ENCODE peak calls at places on chromosomes 11 and 22, in five cellular contexts. One of them, this sample, is unnamed. For H3K36me3, the result is how much of the 10 kb centered on the place peaks cover.

GRCh38 chr22:49207008-49207775 is 620.5 kb downstream of the BRD1 start:
- DNase-seq in keratinocyte: no peak
- DNase-seq in heart left ventricle: peak
- DNase-seq in CD8-positive, alpha-beta T cell: no peak
- DNase-seq in breast epithelium: no peak
- DNase-seq in this sample: no peak

GRCh38 chr22:34688825-34689224 is 377.1 kb upstream of the ISX start:
- DNase-seq in heart left ventricle: no peak
- DNase-seq in CD8-positive, alpha-beta T cell: no peak
- DNase-seq in keratinocyte: no peak
- DNase-seq in breast epithelium: no peak
- DNase-seq in this sample: no peak

GRCh38 chr22:24486501-24486921 is 8.6 kb upstream of the UPB1 start:
- DNase-seq in keratinocyte: peak
- DNase-seq in heart left ventricle: no peak
- DNase-seq in CD8-positive, alpha-beta T cell: no peak
- DNase-seq in breast epithelium: no peak
- DNase-seq in this sample: no peak

GRCh38 chr11:68632802-68633201 is 51.5 kb upstream of the GAL start:
- DNase-seq in breast epithelium: no peak
- DNase-seq in heart left ventricle: no peak
- DNase-seq in keratinocyte: no peak
- DNase-seq in CD8-positive, alpha-beta T cell: peak
- DNase-seq in this sample: peak

GRCh38 chr11:67675058-67675747 is 780 bp upstream of the ALDH3B2 start:
- DNase-seq in breast epithelium: no peak
- DNase-seq in CD8-positive, alpha-beta T cell: no peak
- DNase-seq in heart left ventricle: no peak
- DNase-seq in keratinocyte: no peak
- DNase-seq in this sample: no peak

GRCh38 chr11:125626381-125626950 is 1.5 kb downstream of the CHEK1 start:
- DNase-seq in heart left ventricle: no peak
- DNase-seq in breast epithelium: no peak
- DNase-seq in keratinocyte: no peak
- DNase-seq in CD8-positive, alpha-beta T cell: peak
- DNase-seq in this sample: no peak

GRCh38 chr11:17575431-17576425 is 28.7 kb downstream of the OTOG start:
- DNase-seq in CD8-positive, alpha-beta T cell: no peak
- DNase-seq in breast epithelium: no peak
- DNase-seq in keratinocyte: no peak
- DNase-seq in heart left ventricle: no peak
- DNase-seq in this sample: no peak

GRCh38 chr22:46355369-46355995 is 20.0 kb downstream of the TRMU start:
- DNase-seq in breast epithelium: peak
- DNase-seq in CD8-positive, alpha-beta T cell: peak
- DNase-seq in keratinocyte: no peak
- DNase-seq in heart left ventricle: peak
- DNase-seq in this sample: no peak

GRCh38 chr11:113663567-113663966 is 42.5 kb downstream of the TMPRSS5 start:
- DNase-seq in keratinocyte: peak
- DNase-seq in CD8-positive, alpha-beta T cell: no peak
- DNase-seq in breast epithelium: no peak
- DNase-seq in heart left ventricle: no peak
- DNase-seq in this sample: no peak

GRCh38 chr22:29476116-29476515 is 3.9 kb upstream of the NEFH start:
- DNase-seq in keratinocyte: no peak
- DNase-seq in CD8-positive, alpha-beta T cell: no peak
- DNase-seq in breast epithelium: no peak
- DNase-seq in heart left ventricle: no peak
- DNase-seq in this sample: no peak

GRCh38 chr22:30671071-30671470 is 3.4 kb upstream of the DUSP18 start:
- DNase-seq in keratinocyte: no peak
- DNase-seq in breast epithelium: no peak
- DNase-seq in heart left ventricle: no peak
- DNase-seq in CD8-positive, alpha-beta T cell: no peak
- DNase-seq in this sample: no peak

GRCh38 chr11:35097814-35098213 is 41.2 kb upstream of the CD44 start:
- DNase-seq in heart left ventricle: no peak
- DNase-seq in CD8-positive, alpha-beta T cell: no peak
- DNase-seq in breast epithelium: no peak
- DNase-seq in keratinocyte: no peak
- DNase-seq in this sample: no peak

GRCh38 chr22:48627203-48627602 is 1200.5 kb downstream of the BRD1 start:
- DNase-seq in keratinocyte: no peak
- DNase-seq in heart left ventricle: peak
- DNase-seq in breast epithelium: no peak
- DNase-seq in CD8-positive, alpha-beta T cell: no peak
- DNase-seq in this sample: no peak

GRCh38 chr22:43745783-43746356 is 66.2 kb downstream of the EFCAB6 start:
- DNase-seq in breast epithelium: no peak
- DNase-seq in keratinocyte: no peak
- DNase-seq in heart left ventricle: no peak
- DNase-seq in CD8-positive, alpha-beta T cell: no peak
- DNase-seq in this sample: no peak

GRCh38 chr11:72080326-72081183 is at the start of the genes LRRC51 and NUMA1:
- DNase-seq in keratinocyte: peak
- DNase-seq in breast epithelium: peak
- DNase-seq in heart left ventricle: peak
- DNase-seq in CD8-positive, alpha-beta T cell: peak
- DNase-seq in this sample: peak

GRCh38 chr22:46769191-46769675 is 6.8 kb downstream of the TBC1D22A start:
- DNase-seq in breast epithelium: no peak
- DNase-seq in keratinocyte: no peak
- DNase-seq in heart left ventricle: no peak
- DNase-seq in CD8-positive, alpha-beta T cell: no peak
- DNase-seq in this sample: no peak

GRCh38 chr22:46862418-46863324 is 100.2 kb downstream of the TBC1D22A start:
- DNase-seq in heart left ventricle: no peak
- DNase-seq in keratinocyte: no peak
- DNase-seq in breast epithelium: no peak
- DNase-seq in CD8-positive, alpha-beta T cell: no peak
- DNase-seq in this sample: no peak

GRCh38 chr11:76208438-76208828 is 2.1 kb upstream of the WNT11 start:
- DNase-seq in breast epithelium: no peak
- DNase-seq in CD8-positive, alpha-beta T cell: no peak
- DNase-seq in heart left ventricle: no peak
- DNase-seq in keratinocyte: no peak
- DNase-seq in this sample: no peak

GRCh38 chr11:124920870-124921609 is 2.0 kb downstream of the HEPN1 start:
- DNase-seq in breast epithelium: peak
- DNase-seq in CD8-positive, alpha-beta T cell: peak
- DNase-seq in keratinocyte: no peak
- DNase-seq in heart left ventricle: peak
- DNase-seq in this sample: peak

GRCh38 chr11:61198391-61198790 is 4.9 kb upstream of the PGA3 start:
- DNase-seq in CD8-positive, alpha-beta T cell: no peak
- DNase-seq in heart left ventricle: no peak
- DNase-seq in breast epithelium: no peak
- DNase-seq in keratinocyte: no peak
- DNase-seq in this sample: no peak

GRCh38 chr11:16086229-16086628 is 270.1 kb downstream of the SOX6 start:
- DNase-seq in keratinocyte: no peak
- DNase-seq in CD8-positive, alpha-beta T cell: no peak
- DNase-seq in heart left ventricle: no peak
- DNase-seq in breast epithelium: no peak
- DNase-seq in this sample: no peak

GRCh38 chr11:80595011-80595410 is 1154.2 kb upstream of the TENM4 start:
- DNase-seq in keratinocyte: peak
- DNase-seq in heart left ventricle: no peak
- DNase-seq in breast epithelium: no peak
- DNase-seq in CD8-positive, alpha-beta T cell: no peak
- DNase-seq in this sample: no peak

GRCh38 chr11:59792507-59792906 is 18.1 kb downstream of the MRPL16 start:
- DNase-seq in heart left ventricle: no peak
- DNase-seq in CD8-positive, alpha-beta T cell: no peak
- DNase-seq in keratinocyte: no peak
- DNase-seq in breast epithelium: no peak
- DNase-seq in this sample: no peak

GRCh38 chr11:59794417-59794816 is 16.2 kb downstream of the MRPL16 start:
- DNase-seq in keratinocyte: no peak
- DNase-seq in breast epithelium: no peak
- DNase-seq in heart left ventricle: no peak
- DNase-seq in CD8-positive, alpha-beta T cell: no peak
- DNase-seq in this sample: no peak

GRCh38 chr11:59787255-59787588 is 23.4 kb downstream of the MRPL16 start:
- DNase-seq in heart left ventricle: no peak
- DNase-seq in breast epithelium: no peak
- DNase-seq in CD8-positive, alpha-beta T cell: no peak
- DNase-seq in keratinocyte: no peak
- DNase-seq in this sample: no peak

GRCh38 chr11:59787816-59788215 is 22.8 kb downstream of the MRPL16 start:
- DNase-seq in heart left ventricle: no peak
- DNase-seq in keratinocyte: no peak
- DNase-seq in CD8-positive, alpha-beta T cell: no peak
- DNase-seq in breast epithelium: no peak
- DNase-seq in this sample: no peak

DNA sequence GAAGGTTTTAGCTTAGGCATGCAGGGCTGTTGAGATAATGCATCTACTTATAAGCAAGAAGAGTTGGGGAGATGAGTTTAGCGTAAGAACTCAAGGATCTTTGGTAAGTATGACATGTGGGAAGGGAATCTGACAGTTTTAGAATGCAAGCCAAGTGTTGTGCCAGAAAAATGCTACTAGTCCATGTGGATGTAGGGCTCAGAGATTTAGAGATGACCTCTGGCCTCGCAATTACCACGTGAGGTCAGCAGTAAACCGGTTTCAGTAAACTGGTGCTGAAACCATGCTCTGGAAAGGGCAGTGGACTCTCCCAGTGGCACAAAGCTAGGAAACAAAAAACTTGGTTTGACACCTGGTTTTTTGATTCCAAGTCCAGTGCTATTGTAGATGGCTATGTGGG is 18.9 kb downstream of the MRPL16 start:
- DNase-seq in heart left ventricle: no peak
- DNase-seq in keratinocyte: no peak
- DNase-seq in breast epithelium: no peak
- DNase-seq in CD8-positive, alpha-beta T cell: no peak
- DNase-seq in this sample: no peak
- H3K36me3 ChIP-seq in heart left ventricle: half or more
- H3K36me3 ChIP-seq in keratinocyte: half or more
- H3K36me3 ChIP-seq in breast epithelium: under half
- H3K36me3 ChIP-seq in CD8-positive, alpha-beta T cell: under half
- H3K36me3 ChIP-seq in this sample: under half

DNA sequence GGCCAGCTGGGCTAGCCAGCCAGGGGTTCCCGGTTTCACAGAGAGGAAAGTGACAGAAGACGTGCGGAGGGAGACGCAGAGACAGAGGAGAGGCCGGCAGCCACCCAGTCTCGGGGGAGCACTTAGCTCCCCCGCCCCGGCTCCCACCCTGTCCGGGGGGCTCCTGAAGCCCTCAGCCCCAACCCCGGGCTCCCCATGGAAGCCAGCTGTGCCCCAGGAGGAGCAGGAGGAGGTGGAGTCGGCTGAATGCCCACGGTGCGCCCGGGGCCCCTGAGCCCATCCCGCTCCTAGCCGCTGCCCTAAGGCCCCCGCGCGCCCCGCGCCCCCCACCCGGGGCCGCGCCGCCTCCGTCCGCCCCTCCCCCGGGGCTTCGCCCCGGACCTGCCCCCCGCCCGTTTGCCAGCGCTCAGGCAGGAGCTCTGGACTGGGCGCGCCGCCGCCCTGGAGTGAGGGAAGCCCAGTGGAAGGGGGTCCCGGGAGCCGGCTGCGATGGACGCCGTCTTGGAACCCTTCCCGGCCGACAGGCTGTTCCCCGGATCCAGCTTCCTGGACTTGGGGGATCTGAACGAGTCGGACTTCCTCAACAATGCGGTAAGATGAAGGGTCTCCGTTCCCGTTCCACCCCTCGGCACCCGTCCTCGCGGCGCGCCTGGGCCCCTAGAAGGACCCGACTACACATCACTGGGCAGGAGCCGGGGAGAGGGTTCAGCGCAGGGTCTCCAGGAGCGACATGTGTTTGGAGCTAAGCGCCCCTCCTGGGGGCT is at the start of gene CREB3L1:
- DNase-seq in keratinocyte: no peak
- DNase-seq in CD8-positive, alpha-beta T cell: no peak
- DNase-seq in heart left ventricle: peak
- DNase-seq in breast epithelium: no peak
- DNase-seq in this sample: no peak
- H3K4me3 ChIP-seq in keratinocyte: peak
- H3K4me3 ChIP-seq in CD8-positive, alpha-beta T cell: no peak
- H3K4me3 ChIP-seq in heart left ventricle: peak
- H3K4me3 ChIP-seq in breast epithelium: peak
- H3K4me3 ChIP-seq in this sample: peak

GRCh38 chr11:70405679-70406395 is 7.5 kb downstream of the CTTN start:
- DNase-seq in CD8-positive, alpha-beta T cell: no peak
- DNase-seq in keratinocyte: no peak
- DNase-seq in breast epithelium: no peak
- DNase-seq in heart left ventricle: no peak
- DNase-seq in this sample: no peak
- H3K36me3 ChIP-seq in CD8-positive, alpha-beta T cell: under half
- H3K36me3 ChIP-seq in keratinocyte: half or more
- H3K36me3 ChIP-seq in breast epithelium: under half
- H3K36me3 ChIP-seq in heart left ventricle: half or more
- H3K36me3 ChIP-seq in this sample: under half

GRCh38 chr22:35972559-35972958 is 56.1 kb downstream of the RBFOX2 start:
- DNase-seq in heart left ventricle: no peak
- DNase-seq in keratinocyte: no peak
- DNase-seq in breast epithelium: no peak
- DNase-seq in CD8-positive, alpha-beta T cell: no peak
- DNase-seq in this sample: no peak
- H3K4me3 ChIP-seq in heart left ventricle: no peak
- H3K4me3 ChIP-seq in keratinocyte: no peak
- H3K4me3 ChIP-seq in breast epithelium: no peak
- H3K4me3 ChIP-seq in CD8-positive, alpha-beta T cell: no peak
- H3K4me3 ChIP-seq in this sample: no peak

DNA sequence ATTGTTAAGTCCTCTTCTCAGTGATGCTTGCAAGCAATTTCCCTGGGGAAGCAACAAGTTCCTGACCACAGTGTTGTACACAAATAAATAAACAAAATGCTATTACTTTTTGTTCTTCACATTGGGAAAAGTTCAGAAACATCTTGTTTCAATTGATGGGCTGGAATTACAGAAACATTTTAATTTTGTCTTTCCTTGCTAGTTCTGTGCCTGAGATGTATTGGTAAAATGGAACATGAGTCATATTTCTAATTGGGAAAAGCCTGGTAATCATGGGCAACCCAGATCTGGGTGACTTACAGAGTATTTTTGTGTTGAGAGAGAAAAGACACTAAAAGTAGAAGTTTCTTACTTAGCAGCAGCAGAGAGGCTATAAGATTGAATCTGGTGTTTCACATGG is 576 bp upstream of the BLID start:
- DNase-seq in keratinocyte: no peak
- DNase-seq in CD8-positive, alpha-beta T cell: no peak
- DNase-seq in breast epithelium: no peak
- DNase-seq in heart left ventricle: no peak
- DNase-seq in this sample: no peak
- H3K36me3 ChIP-seq in keratinocyte: under half
- H3K36me3 ChIP-seq in CD8-positive, alpha-beta T cell: under half
- H3K36me3 ChIP-seq in breast epithelium: under half
- H3K36me3 ChIP-seq in heart left ventricle: under half
- H3K36me3 ChIP-seq in this sample: under half